ENCODE peak calls at places on chromosomes 11 and 22, in nine cellular contexts. T is fibroblast of pulmonary artery, P is bronchial epithelial cell, O is endothelial cell of umbilical vein, B is cardiac muscle cell, I is right lobe of liver, K is PC-3, J is brain microvascular endothelial cell, H is endothelial cell. L is an unnamed sample.

GRCh38 chr11:9263840-9264380 is 1.2 kb downstream of the DENND5A start:
- DNase-seq in T (no peak), P (no peak), O (no peak), B (no peak), I (no peak), K (no peak), J (no peak), H (no peak), L (no peak)

GRCh38 chr11:9066432-9066925 is 24.9 kb downstream of the SCUBE2 start:
- DNase-seq in T (no peak), P (no peak), O (no peak), B (no peak), I (no peak), K (no peak), J (no peak), H (no peak), L (no peak)

GRCh38 chr22:19448076-19448607 is 631 bp upstream of the C22orf39 start:
- DNase-seq in T (peak; percentile 70), P (peak; percentile 57), O (no peak), B (peak; percentile 86), I (peak; percentile 55), K (peak; percentile 20), J (peak; percentile 51), H (peak; percentile 24), L (no peak)

GRCh38 chr11:92227233-92227593 is 2.6 kb downstream of the FAT3 start:
- DNase-seq in T (no peak), P (no peak), O (no peak), B (no peak), I (no peak), K (no peak), J (no peak), H (peak; percentile 6), L (no peak)

GRCh38 chr11:9138612-9139579 is 47.5 kb upstream of the SCUBE2 start:
- DNase-seq in T (peak; percentile 90), P (peak; percentile 97), O (peak; percentile 98), B (peak; percentile 82), I (no peak), K (peak; percentile 97), J (peak; percentile 82), H (no peak), L (no peak)

GRCh38 chr11:44564653-44565007 is 833 bp upstream of the CD82 start:
- DNase-seq in T (peak; percentile 84), P (peak; percentile 96), O (no peak), B (peak; percentile 90), I (peak; percentile 88), K (peak; percentile 60), J (peak; percentile 65), H (no peak), L (no peak)

GRCh38 chr11:115985896-115986295 is 481.7 kb upstream of the CADM1 start:
- DNase-seq in T (no peak), P (no peak), O (no peak), B (no peak), I (no peak), K (no peak), J (no peak), H (no peak), L (no peak)

GRCh38 chr22:22767876-22768602 is 119.6 kb upstream of the IGLL5 start:
- DNase-seq in T (no peak), P (no peak), O (no peak), B (peak; percentile 38), I (no peak), K (peak; percentile 20), J (no peak), H (no peak), L (peak; percentile 31)

GRCh38 chr11:71124127-71124526 is 128.2 kb downstream of the SHANK2 start:
- DNase-seq in T (no peak), P (no peak), O (no peak), B (no peak), I (no peak), K (no peak), J (no peak), H (no peak), L (no peak)
- TF ChIP-seq CTCF in T (no peak), P (no peak), O (no peak), B (no peak), I (no peak), K (no peak), J (no peak), H (no peak), L (no peak)

DNA sequence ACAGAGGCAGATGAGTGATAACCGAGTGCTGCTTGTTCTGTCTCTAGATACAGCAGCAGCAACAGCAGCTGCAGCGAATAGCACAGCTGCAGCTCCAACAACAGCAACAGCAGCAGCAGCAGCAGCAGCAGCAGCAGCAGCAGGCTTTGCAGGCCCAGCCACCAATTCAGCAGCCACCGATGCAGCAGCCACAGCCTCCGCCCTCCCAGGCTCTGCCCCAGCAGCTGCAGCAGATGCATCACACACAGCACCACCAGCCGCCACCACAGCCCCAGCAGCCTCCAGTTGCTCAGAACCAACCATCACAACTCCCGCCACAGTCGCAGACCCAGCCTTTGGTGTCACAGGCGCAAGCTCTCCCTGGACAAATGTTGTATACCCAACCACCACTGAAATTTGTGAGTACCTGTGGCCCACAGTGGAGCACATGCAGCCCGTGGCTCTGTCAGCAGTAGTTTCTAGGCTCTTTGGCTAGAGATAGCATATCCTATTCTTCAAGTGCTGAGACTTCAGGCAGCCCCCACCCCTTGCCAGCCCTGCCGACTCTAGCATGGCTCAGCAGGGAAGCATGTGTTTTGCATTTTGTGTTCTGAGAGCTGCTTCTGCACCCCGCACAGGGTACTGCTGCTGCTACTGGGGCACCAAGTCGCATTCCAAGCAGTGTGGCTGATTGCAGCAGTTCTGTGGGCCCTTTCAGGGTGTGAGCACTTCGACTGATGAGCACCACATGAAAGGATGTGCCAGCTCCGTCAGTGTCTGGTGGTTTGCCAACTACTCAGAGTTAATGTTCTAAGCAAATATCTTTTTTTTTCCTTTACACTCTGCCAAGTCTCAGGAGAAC is 59.2 kb downstream of the MED15 start:
- DNase-seq in T (peak; percentile 64), P (peak; percentile 65), O (no peak), B (peak; percentile 75), I (no peak), K (peak; percentile 87), J (no peak), H (no peak), L (no peak)
- TF ChIP-seq CTCF in T (no peak), P (no peak), O (no peak), B (no peak), I (no peak), K (no peak), J (no peak), H (no peak), L (no peak)

GRCh38 chr22:29204617-29205183 is 996 bp upstream of the EMID1 start:
- DNase-seq in T (no peak), P (no peak), O (no peak), B (no peak), I (no peak), K (no peak), J (no peak), H (no peak), L (no peak)

GRCh38 chr22:29206372-29207230 is 905 bp downstream of the EMID1 start:
- DNase-seq in T (no peak), P (no peak), O (no peak), B (no peak), I (no peak), K (no peak), J (no peak), H (no peak), L (no peak)

GRCh38 chr22:29205260-29205597 is 467 bp upstream of the EMID1 start:
- DNase-seq in T (no peak), P (no peak), O (no peak), B (no peak), I (no peak), K (no peak), J (no peak), H (no peak), L (no peak)

GRCh38 chr22:29207231-29207550 is 1.5 kb downstream of the EMID1 start:
- DNase-seq in T (no peak), P (no peak), O (no peak), B (no peak), I (no peak), K (no peak), J (no peak), H (no peak), L (no peak)

DNA sequence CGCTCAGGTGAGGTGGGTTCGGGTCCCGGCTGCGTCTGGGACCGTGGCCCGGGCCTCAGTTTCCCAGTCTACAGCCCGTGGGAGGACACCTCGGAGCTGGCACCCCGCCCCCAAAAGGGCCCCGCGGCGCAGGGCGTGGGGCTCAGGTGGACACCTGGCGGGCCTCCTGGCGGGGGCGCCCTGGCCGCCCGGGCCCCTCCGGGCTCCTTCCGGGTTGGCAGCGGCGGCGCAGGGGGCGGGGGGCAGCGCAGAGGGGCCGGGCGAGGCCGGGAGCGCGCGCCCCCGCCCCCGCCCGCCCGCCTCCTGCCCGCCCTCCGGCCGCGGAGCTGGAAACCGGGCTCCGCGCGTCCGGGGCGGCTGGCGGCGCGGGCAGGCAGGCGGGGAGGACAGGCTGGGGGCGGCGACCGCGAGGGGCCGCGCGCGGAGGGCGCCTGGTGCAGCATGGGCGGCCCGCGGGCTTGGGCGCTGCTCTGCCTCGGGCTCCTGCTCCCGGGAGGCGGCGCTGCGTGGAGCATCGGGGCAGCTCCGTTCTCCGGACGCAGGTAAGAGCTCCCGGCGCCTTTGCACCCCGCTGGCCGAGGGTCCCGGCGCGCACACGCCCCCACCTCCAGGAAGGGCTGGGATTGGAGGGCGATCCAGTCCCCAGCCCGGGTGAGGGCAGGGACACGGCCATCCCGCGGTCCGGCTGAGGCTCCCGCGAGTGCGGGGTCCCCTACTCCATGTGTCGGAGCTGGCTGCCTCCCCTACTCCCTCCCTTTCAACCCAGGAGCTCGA is at the start of gene EMID1:
- DNase-seq in T (peak; percentile 16), P (no peak), O (peak; percentile 10), B (peak; percentile 43), I (no peak), K (peak; percentile 12), J (no peak), H (peak; percentile 59), L (no peak)
- TF ChIP-seq CTCF in T (no peak), P (peak; percentile 26), O (peak; percentile 11), B (no peak), I (peak; percentile 15), K (no peak), J (peak; percentile 37), H (no peak), L (no peak)

DNA sequence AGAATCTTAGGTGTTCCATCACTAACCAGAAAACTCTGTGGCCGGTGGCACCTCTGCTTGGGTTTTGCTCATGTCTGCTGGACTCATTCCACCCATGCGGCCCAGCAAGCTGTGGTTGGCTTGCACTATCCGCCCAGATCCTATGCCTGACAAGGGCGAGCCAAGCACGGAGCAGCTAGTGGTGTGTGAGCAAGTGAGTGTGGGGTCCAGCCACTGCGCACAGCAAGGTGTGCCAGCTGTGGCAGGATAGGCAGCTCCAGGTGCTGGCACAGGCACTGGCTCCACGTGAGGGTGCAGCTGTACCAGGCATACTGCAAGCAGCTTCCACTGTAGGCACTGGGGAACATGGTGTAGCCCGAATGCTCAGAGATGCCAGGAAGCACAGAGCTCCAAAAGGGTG is 813.7 kb upstream of the CNTN5 start:
- DNase-seq in T (no peak), P (no peak), O (no peak), B (no peak), I (no peak), K (no peak), J (no peak), H (no peak), L (no peak)
- TF ChIP-seq CTCF in T (no peak), P (no peak), O (no peak), B (no peak), I (no peak), K (no peak), J (no peak), H (no peak), L (no peak)

GRCh38 chr11:704189-704798 is 1.7 kb upstream of the EPS8L2 start:
- DNase-seq in T (no peak), P (no peak), O (no peak), B (no peak), I (peak; percentile 50), K (no peak), J (no peak), H (no peak), L (no peak)
- TF ChIP-seq CTCF in T (no peak), P (no peak), O (no peak), B (no peak), I (no peak), K (no peak), J (no peak), H (no peak), L (no peak)

GRCh38 chr22:40463017-40463631 is 92.7 kb downstream of the SGSM3 start:
- DNase-seq in T (no peak), P (no peak), O (no peak), B (no peak), I (no peak), K (no peak), J (no peak), H (no peak), L (no peak)
- TF ChIP-seq CTCF in T (no peak), P (no peak), O (no peak), B (no peak), I (no peak), K (no peak), J (no peak), H (no peak), L (no peak)

L was measured in type B pancreatic cell.